ENCODE peak calls at places on chromosomes 4 and X, in seven cellular contexts. One of them, this sample, is unnamed.

GRCh38 chr4:151584101-151584500 is 175.1 kb downstream of the FHIP1A start:
- DNase-seq in adrenal gland: no peak
- DNase-seq in neural progenitor cell: no peak
- DNase-seq in OCI-LY7: no peak
- DNase-seq in upper lobe of left lung: no peak
- DNase-seq in lung: no peak
- DNase-seq in HL-60: no peak
- DNase-seq in this sample: no peak

GRCh38 chr4:159484861-159485260 is 382.0 kb downstream of the RAPGEF2 start:
- DNase-seq in neural progenitor cell: no peak
- DNase-seq in adrenal gland: no peak
- DNase-seq in OCI-LY7: no peak
- DNase-seq in HL-60: no peak
- DNase-seq in lung: no peak
- DNase-seq in upper lobe of left lung: no peak
- DNase-seq in this sample: no peak

GRCh38 chr4:2968381-2968780 is 5.0 kb downstream of the GRK4 start:
- DNase-seq in upper lobe of left lung: no peak
- DNase-seq in lung: no peak
- DNase-seq in HL-60: no peak
- DNase-seq in neural progenitor cell: no peak
- DNase-seq in adrenal gland: no peak
- DNase-seq in OCI-LY7: no peak
- DNase-seq in this sample: no peak

GRCh38 chr4:27009539-27009938 is 148.9 kb downstream of the STIM2 start:
- DNase-seq in HL-60: no peak
- DNase-seq in upper lobe of left lung: no peak
- DNase-seq in neural progenitor cell: no peak
- DNase-seq in adrenal gland: no peak
- DNase-seq in OCI-LY7: peak; percentile 33
- DNase-seq in lung: no peak
- DNase-seq in this sample: no peak

GRCh38 chr4:74223801-74224200 is 65.9 kb downstream of the MTHFD2L start:
- DNase-seq in upper lobe of left lung: no peak
- DNase-seq in HL-60: peak; percentile 1
- DNase-seq in neural progenitor cell: no peak
- DNase-seq in adrenal gland: no peak
- DNase-seq in OCI-LY7: no peak
- DNase-seq in lung: no peak
- DNase-seq in this sample: no peak

GRCh38 chrX:47216393-47216925 is 2.0 kb upstream of the CDK16 start:
- DNase-seq in upper lobe of left lung: no peak
- DNase-seq in neural progenitor cell: no peak
- DNase-seq in adrenal gland: peak; percentile 12
- DNase-seq in OCI-LY7: no peak
- DNase-seq in lung: no peak
- DNase-seq in HL-60: no peak
- DNase-seq in this sample: no peak

GRCh38 chr4:16131293-16131692 is 47.5 kb upstream of the PROM1 start:
- DNase-seq in neural progenitor cell: no peak
- DNase-seq in adrenal gland: no peak
- DNase-seq in OCI-LY7: no peak
- DNase-seq in upper lobe of left lung: no peak
- DNase-seq in lung: no peak
- DNase-seq in HL-60: no peak
- DNase-seq in this sample: no peak

GRCh38 chr4:26300314-26301307 is 20.2 kb upstream of the RBPJ start:
- DNase-seq in OCI-LY7: no peak
- DNase-seq in lung: no peak
- DNase-seq in neural progenitor cell: peak; percentile 41
- DNase-seq in upper lobe of left lung: no peak
- DNase-seq in HL-60: no peak
- DNase-seq in adrenal gland: no peak
- DNase-seq in this sample: no peak

GRCh38 chr4:13527983-13528822 is 16.1 kb downstream of the NKX3-2 start:
- DNase-seq in HL-60: peak; percentile 94
- DNase-seq in OCI-LY7: peak; percentile 66
- DNase-seq in adrenal gland: no peak
- DNase-seq in lung: no peak
- DNase-seq in upper lobe of left lung: no peak
- DNase-seq in neural progenitor cell: no peak
- DNase-seq in this sample: peak; percentile 46

GRCh38 chr4:20544645-20545044 is 155.6 kb upstream of the PACRGL start:
- DNase-seq in adrenal gland: no peak
- DNase-seq in lung: no peak
- DNase-seq in HL-60: no peak
- DNase-seq in upper lobe of left lung: no peak
- DNase-seq in OCI-LY7: peak; percentile 17
- DNase-seq in neural progenitor cell: peak; percentile 36
- DNase-seq in this sample: no peak

GRCh38 chr4:110198472-110199419 is at the start of gene ELOVL6:
- DNase-seq in lung: peak; percentile 46
- DNase-seq in neural progenitor cell: peak; percentile 93
- DNase-seq in OCI-LY7: peak; percentile 76
- DNase-seq in adrenal gland: peak; percentile 69
- DNase-seq in HL-60: no peak
- DNase-seq in upper lobe of left lung: peak; percentile 86
- DNase-seq in this sample: no peak

GRCh38 chr4:8015512-8015911 is 75.9 kb upstream of the AFAP1 start:
- DNase-seq in adrenal gland: no peak
- DNase-seq in lung: no peak
- DNase-seq in neural progenitor cell: no peak
- DNase-seq in OCI-LY7: peak; percentile 3
- DNase-seq in upper lobe of left lung: no peak
- DNase-seq in HL-60: no peak
- DNase-seq in this sample: no peak
- H3K4me3 ChIP-seq in adrenal gland: no peak overlapping the region
- H3K4me3 ChIP-seq in lung: no peak overlapping the region
- H3K4me3 ChIP-seq in neural progenitor cell: no peak overlapping the region
- H3K4me3 ChIP-seq in OCI-LY7: no peak overlapping the region
- H3K4me3 ChIP-seq in upper lobe of left lung: no peak overlapping the region
- H3K4me3 ChIP-seq in HL-60: no peak overlapping the region
- H3K4me3 ChIP-seq in this sample: no peak overlapping the region

DNA sequence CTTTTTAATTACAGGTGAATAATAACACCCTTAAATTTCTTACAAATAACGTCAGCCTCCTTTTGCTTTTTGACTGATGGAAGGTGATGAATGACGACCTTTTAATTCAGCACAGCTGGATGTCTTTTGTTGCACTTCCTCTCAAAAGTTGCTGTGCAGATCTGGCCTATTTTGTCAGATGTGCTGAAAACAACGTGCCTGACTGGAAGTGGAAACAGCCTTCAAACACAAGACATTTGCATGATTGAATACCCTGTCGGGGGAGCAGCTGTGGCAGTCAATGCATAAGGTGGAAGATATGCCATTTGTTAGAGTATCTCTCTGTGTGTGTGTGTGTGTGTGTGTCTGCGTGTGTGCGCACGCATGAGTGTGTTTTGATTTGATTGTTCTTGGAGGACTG is 579.7 kb downstream of the SPRY1 start:
- DNase-seq in upper lobe of left lung: no peak
- DNase-seq in adrenal gland: no peak
- DNase-seq in HL-60: no peak
- DNase-seq in lung: no peak
- DNase-seq in OCI-LY7: peak; percentile 87
- DNase-seq in neural progenitor cell: peak; percentile 65
- DNase-seq in this sample: no peak
- H3K27ac ChIP-seq in upper lobe of left lung: no peak overlapping the region
- H3K27ac ChIP-seq in adrenal gland: no peak overlapping the region
- H3K27ac ChIP-seq in HL-60: no peak overlapping the region
- H3K27ac ChIP-seq in lung: peak overlapping the region; percentile 50
- H3K27ac ChIP-seq in OCI-LY7: peak overlapping the region; percentile 18
- H3K27ac ChIP-seq in neural progenitor cell: peak overlapping the region; percentile 81
- H3K27ac ChIP-seq in this sample: no peak overlapping the region

DNA sequence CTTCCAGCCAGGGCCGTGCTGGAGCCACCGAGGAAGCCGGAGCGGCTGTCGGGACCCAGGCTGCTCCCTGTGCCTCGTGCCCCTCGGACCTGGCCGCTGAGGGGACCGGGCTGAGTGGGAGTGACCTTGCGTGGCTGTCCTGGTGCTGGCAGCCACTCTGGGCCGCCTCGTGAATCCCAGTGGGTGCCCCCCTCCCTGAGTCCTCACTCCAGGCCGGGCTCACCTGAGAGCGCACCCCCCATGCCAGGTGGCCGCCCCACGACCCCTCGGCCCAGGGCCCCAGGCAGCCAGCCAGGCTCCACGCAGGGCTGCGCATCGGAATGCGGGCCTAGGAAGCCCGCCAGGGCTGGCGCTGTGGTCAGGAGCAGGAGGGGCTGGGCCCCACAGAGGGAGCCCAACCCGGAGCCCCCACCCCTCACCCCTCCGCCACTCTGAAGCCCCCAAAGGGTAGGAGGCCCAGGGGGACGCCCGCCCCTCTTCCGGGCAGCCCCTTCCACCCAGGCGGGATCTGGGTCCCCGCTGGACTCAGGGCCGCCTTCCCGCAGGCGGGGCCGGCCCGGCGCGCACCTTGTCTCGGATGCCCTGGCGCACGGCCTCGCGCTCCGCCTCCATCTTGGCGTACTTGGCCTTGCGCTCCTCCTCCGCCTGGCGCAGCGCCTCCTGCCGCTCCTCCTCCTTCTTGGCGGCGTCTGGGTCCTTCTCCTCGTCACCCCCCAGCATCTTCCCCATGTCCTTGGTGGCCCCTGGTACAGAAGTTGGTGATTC is 33.9 kb downstream of the CPLX1 start:
- DNase-seq in lung: no peak
- DNase-seq in adrenal gland: peak; percentile 26
- DNase-seq in neural progenitor cell: no peak
- DNase-seq in OCI-LY7: no peak
- DNase-seq in HL-60: no peak
- DNase-seq in upper lobe of left lung: peak; percentile 91
- DNase-seq in this sample: no peak
- TF ChIP-seq CTCF in lung: no peak
- TF ChIP-seq CTCF in adrenal gland: no peak
- TF ChIP-seq CTCF in neural progenitor cell: no peak
- TF ChIP-seq CTCF in OCI-LY7: peak; percentile 22
- TF ChIP-seq CTCF in HL-60: no peak
- TF ChIP-seq CTCF in upper lobe of left lung: no peak
- TF ChIP-seq CTCF in this sample: no peak

DNA sequence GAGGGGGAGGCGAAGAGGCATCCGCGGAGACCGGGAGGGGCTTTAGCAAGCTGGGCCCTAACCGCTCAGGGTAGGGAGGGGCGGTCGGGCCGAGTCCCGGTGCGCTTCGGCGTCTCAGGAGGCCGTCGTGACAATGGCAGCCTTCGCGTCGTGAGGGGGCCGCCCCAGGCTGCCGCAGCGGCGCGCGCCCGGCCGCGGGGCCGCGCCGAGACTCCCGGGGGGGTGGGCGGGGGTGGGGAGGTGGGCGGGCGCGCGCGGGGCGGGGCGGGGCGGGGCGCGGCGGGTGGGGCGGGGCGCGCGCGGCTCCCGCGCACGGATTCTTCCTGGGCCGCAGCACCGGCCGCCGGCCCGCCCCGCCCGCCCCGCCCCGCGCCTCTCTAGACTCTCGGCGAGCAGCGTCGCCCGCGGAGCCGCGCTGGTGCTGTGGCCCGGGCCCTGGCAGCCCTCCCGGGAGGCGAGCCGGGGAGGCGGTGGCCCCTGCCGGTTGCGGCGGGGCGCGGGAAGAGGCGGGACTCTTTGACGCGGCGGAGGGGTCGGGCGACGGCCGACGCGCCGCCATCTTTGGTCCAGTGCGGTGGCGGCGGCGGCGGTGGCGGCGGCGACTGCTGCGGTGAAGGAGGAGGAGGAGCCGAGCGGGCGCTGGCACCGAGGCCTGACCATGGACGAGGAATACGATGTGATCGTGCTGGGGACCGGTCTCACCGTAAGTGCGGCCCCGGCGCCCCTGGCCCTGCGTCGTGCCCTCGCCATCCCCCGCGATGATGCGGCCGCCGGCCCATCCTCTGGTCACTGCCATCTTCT is at the start of gene GDI1:
- DNase-seq in adrenal gland: no peak
- DNase-seq in lung: peak; percentile 51
- DNase-seq in neural progenitor cell: peak; percentile 80
- DNase-seq in HL-60: no peak
- DNase-seq in OCI-LY7: peak; percentile 67
- DNase-seq in upper lobe of left lung: peak; percentile 94
- DNase-seq in this sample: no peak
- H3K4me3 ChIP-seq in adrenal gland: no peak within 1 kb of the TSS
- H3K4me3 ChIP-seq in lung: peak within 1 kb of the TSS; percentile 62
- H3K4me3 ChIP-seq in neural progenitor cell: peak within 1 kb of the TSS; percentile 71
- H3K4me3 ChIP-seq in HL-60: peak within 1 kb of the TSS; percentile 90
- H3K4me3 ChIP-seq in OCI-LY7: peak within 1 kb of the TSS; percentile 83
- H3K4me3 ChIP-seq in upper lobe of left lung: peak within 1 kb of the TSS; percentile 53
- H3K4me3 ChIP-seq in this sample: peak within 1 kb of the TSS; percentile 87

GRCh38 chrX:31934842-31935241 is 863.0 kb upstream of the FTHL17 start:
- DNase-seq in HL-60: no peak
- DNase-seq in OCI-LY7: no peak
- DNase-seq in lung: no peak
- DNase-seq in upper lobe of left lung: no peak
- DNase-seq in adrenal gland: no peak
- DNase-seq in neural progenitor cell: no peak
- DNase-seq in this sample: no peak
- H3K27ac ChIP-seq in HL-60: no peak overlapping the region
- H3K27ac ChIP-seq in OCI-LY7: no peak overlapping the region
- H3K27ac ChIP-seq in lung: no peak overlapping the region
- H3K27ac ChIP-seq in upper lobe of left lung: no peak overlapping the region
- H3K27ac ChIP-seq in adrenal gland: no peak overlapping the region
- H3K27ac ChIP-seq in neural progenitor cell: no peak overlapping the region
- H3K27ac ChIP-seq in this sample: no peak overlapping the region